ENCODE peak calls at places on chromosomes 5 and 9, in nine cellular contexts. B is ovary, M is tibial nerve, C is SK-N-SH, U is cardiac muscle cell, R is uterus, Z is right atrium auricular region, D is endothelial cell of umbilical vein, V is A549. X is an unnamed sample.
A peak's percentile ranks its signal among the peaks of the same experiment; 100 is the strongest.

GRCh38 chr9:7088598-7088997 is 330.8 kb downstream of the KDM4C start:
- DNase-seq in C (no peak), R (no peak), D (no peak), Z (no peak), V (no peak), M (no peak), U (no peak), B (no peak), X (no peak)

GRCh38 chr5:170747851-170748250 is 35.7 kb upstream of the GABRP start:
- DNase-seq in V (peak; percentile 36), R (no peak), C (peak; percentile 59), M (no peak), D (peak; percentile 29), Z (peak; percentile 56), B (no peak), U (peak; percentile 64), X (no peak)

GRCh38 chr9:123825337-123825736 is 104.6 kb downstream of the DENND1A start:
- DNase-seq in B (no peak), C (no peak), Z (no peak), R (no peak), M (no peak), V (peak; percentile 11), U (no peak), D (no peak), X (no peak)

GRCh38 chr5:66821626-66822429 is 225.6 kb downstream of the MAST4 start:
- DNase-seq in M (no peak), B (no peak), C (no peak), Z (no peak), U (no peak), D (no peak), V (no peak), R (no peak), X (no peak)

GRCh38 chr9:114315723-114316363 is 7.1 kb upstream of the ORM1 start:
- DNase-seq in U (no peak), B (peak; percentile 6), R (peak; percentile 3), V (no peak), Z (no peak), M (no peak), D (no peak), C (no peak), X (no peak)

GRCh38 chr5:119368238-119368630 is 12.4 kb downstream of the TNFAIP8 start:
- DNase-seq in B (no peak), Z (no peak), V (no peak), M (no peak), R (no peak), D (peak; percentile 7), U (no peak), C (no peak), X (no peak)

GRCh38 chr9:32264171-32264862 is 120.1 kb upstream of the ACO1 start:
- DNase-seq in R (peak; percentile 23), Z (no peak), M (no peak), B (peak; percentile 36), C (peak; percentile 11), V (no peak), D (no peak), U (peak; percentile 2), X (no peak)

GRCh38 chr9:129712595-129713524 is 40.0 kb downstream of the PTGES start:
- DNase-seq in B (no peak), M (no peak), V (no peak), R (no peak), U (no peak), C (no peak), D (no peak), Z (no peak), X (no peak)

GRCh38 chr5:160508780-160509361 is 87.2 kb downstream of the PTTG1 start:
- DNase-seq in U (peak; percentile 75), Z (peak; percentile 68), M (no peak), B (no peak), D (peak; percentile 81), C (peak; percentile 70), R (peak; percentile 42), V (peak; percentile 79), X (no peak)

GRCh38 chr5:37915078-37915736 is 75.4 kb upstream of the GDNF start:
- DNase-seq in B (no peak), C (no peak), D (no peak), R (no peak), V (no peak), Z (no peak), M (no peak), U (no peak), X (no peak)

GRCh38 chr5:16585028-16585667 is 31.6 kb downstream of the RETREG1 start:
- DNase-seq in M (no peak), C (no peak), V (peak; percentile 18), Z (peak; percentile 9), U (no peak), B (no peak), D (no peak), R (no peak), X (no peak)

GRCh38 chr5:159098285-159099048 is 1.2 kb downstream of the EBF1 start:
- DNase-seq in Z (no peak), V (peak; percentile 16), U (no peak), D (no peak), R (no peak), B (no peak), C (no peak), M (no peak), X (no peak)

GRCh38 chr9:117678882-117679281 is 25.3 kb upstream of the TLR4 start:
- DNase-seq in D (peak; percentile 82), C (no peak), V (no peak), U (no peak), M (no peak), R (no peak), B (no peak), Z (no peak), X (no peak)

GRCh38 chr9:2966846-2967372 is 123.0 kb upstream of the PUM3 start:
- DNase-seq in R (no peak), Z (no peak), D (no peak), V (no peak), M (no peak), C (no peak), U (no peak), B (no peak), X (no peak)
- H3K27ac ChIP-seq in R (no peak overlapping the region), Z (no peak overlapping the region), D (no peak overlapping the region), V (no peak overlapping the region), M (no peak overlapping the region), C (no peak overlapping the region), U (no peak overlapping the region), B (no peak overlapping the region), X (no peak overlapping the region)

DNA sequence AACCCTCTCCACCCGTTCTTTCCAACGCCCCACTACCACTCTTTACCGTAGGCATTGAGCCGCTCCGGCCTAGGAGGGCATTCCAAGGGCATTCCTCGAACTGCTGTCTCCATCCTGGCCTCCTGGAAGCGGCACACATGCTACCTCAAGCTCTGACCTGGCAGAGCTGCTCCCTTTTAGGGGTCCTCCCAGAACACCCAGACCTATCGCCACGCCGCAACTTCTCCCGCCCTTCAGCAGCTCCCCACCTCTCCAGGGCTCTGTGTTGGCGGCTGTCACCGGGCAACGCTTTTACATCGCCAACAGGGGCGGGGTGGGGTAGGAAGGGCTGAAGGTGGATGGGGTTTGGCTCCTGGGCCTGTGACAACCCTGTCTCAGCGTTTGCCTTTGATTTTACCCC is 4.6 kb upstream of the MYORG start:
- DNase-seq in U (no peak), Z (peak; percentile 55), R (no peak), D (no peak), M (no peak), C (no peak), V (no peak), B (no peak), X (peak; percentile 30)
- H3K27ac ChIP-seq in U (no peak overlapping the region), Z (peak overlapping the region; percentile 86), R (peak overlapping the region; percentile 32), D (no peak overlapping the region), M (peak overlapping the region; percentile 51), C (no peak overlapping the region), V (no peak overlapping the region), B (no peak overlapping the region), X (peak overlapping the region; percentile 83)

GRCh38 chr5:141876628-141877477 is 1.4 kb downstream of the PCDH1 start:
- DNase-seq in Z (no peak), B (no peak), C (no peak), V (no peak), U (no peak), R (peak; percentile 11), D (peak; percentile 59), M (no peak), X (no peak)

GRCh38 chr5:141873933-141874261 is 4.3 kb downstream of the PCDH1 start:
- DNase-seq in D (no peak), C (no peak), B (peak; percentile 7), R (peak; percentile 3), U (no peak), Z (no peak), M (no peak), V (no peak), X (no peak)

GRCh38 chr5:141875795-141876627 is 2.2 kb downstream of the PCDH1 start:
- DNase-seq in U (peak; percentile 51), V (no peak), D (peak; percentile 55), R (peak; percentile 16), Z (no peak), M (no peak), C (peak; percentile 72), B (peak; percentile 31), X (no peak)

GRCh38 chr5:141874262-141874964 is 3.8 kb downstream of the PCDH1 start:
- DNase-seq in M (no peak), R (peak; percentile 14), Z (no peak), C (peak; percentile 48), B (peak; percentile 13), V (no peak), U (no peak), D (no peak), X (no peak)

DNA sequence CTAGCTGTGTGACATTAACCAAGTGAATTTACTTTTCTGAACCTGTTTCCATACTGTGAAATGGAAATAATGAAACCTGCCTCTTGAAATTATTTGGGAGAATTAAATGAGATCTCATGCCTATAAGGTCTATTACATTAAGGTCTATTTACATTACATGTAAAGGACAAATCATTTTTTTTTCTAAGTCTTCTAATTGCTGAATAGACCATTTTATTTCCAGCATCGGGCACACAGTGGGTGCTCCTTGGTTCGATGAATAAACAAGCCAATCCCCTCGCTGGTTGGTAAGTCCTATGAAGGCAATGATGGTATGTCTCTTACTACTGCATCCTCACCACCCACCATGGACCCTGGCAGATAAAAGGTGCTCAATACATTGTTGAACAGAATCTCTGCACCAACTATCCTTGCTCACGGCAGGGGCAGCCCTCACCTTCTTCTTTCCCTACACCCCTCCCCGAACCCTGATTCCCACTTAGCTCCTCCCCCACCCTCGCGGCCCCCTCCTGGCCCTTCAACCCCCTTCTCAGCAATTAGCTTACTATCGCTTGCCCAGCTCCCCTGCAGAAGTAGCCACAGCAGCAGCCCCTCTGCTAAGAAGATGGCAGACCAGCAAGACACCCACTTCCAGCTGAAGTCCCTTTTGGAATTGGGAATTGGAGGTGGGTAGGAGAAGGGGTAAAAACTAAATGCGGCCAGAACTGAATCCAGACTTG is 3.0 kb downstream of the PCDH1 start:
- DNase-seq in M (no peak), B (peak; percentile 5), U (no peak), Z (no peak), R (peak; percentile 9), V (no peak), D (no peak), C (no peak), X (no peak)
- H3K27ac ChIP-seq in M (peak overlapping the region; percentile 89), B (no peak overlapping the region), U (no peak overlapping the region), Z (peak overlapping the region; percentile 62), R (peak overlapping the region; percentile 54), V (no peak overlapping the region), D (no peak overlapping the region), C (no peak overlapping the region), X (peak overlapping the region; percentile 58)

DNA sequence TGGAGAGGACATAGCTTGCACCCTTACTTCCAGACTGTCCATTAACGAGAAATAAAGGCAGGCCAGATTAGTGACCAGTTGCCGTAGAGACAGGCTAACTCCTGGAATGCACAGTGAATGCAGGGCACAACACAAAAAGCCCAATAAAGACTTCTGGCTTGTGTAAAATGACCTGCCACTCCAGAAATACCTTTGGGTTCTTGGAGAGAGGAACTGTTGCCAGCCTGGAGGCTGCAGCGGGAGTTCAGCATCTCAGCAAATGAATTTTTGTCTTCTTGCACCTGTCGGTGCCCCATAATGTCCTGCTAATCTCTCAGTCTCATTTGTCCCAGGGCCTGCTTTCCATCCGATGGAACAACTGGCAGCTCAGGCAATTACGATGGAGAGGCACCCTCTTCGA is 538.9 kb upstream of the ZNF462 start:
- DNase-seq in B (no peak), D (no peak), V (no peak), R (no peak), M (no peak), C (no peak), U (peak; percentile 8), Z (no peak), X (no peak)
- H3K27ac ChIP-seq in B (no peak overlapping the region), D (no peak overlapping the region), V (no peak overlapping the region), R (no peak overlapping the region), M (no peak overlapping the region), C (no peak overlapping the region), U (no peak overlapping the region), Z (no peak overlapping the region), X (peak overlapping the region; percentile 83)

X was measured in caudate nucleus.